ENCODE peak calls at places on chromosome 13, in ten cellular contexts. R is right cardiac atrium; Y is T-helper 17 cell; N is stimulated activated CD4-positive, alpha-beta T cell treated with anti-CD3 and anti-CD28 coated beads, Interleukin-1b, Interleukin-23, amount 100 ng/mL, for 1 hour; Z is skeletal muscle cell; M is osteocyte; B is mucosa of descending colon; A is HFFc6; O is NCI-H2029; V is midbrain. T is an unnamed sample.

GRCh38 chr13:109787135-109787954 is 962 bp upstream of the IRS2 start:
- DNase-seq in R (peak), Y (no peak), N (no peak), Z (no peak), M (no peak), B (peak), A (no peak), O (peak), V (peak), T (peak)

GRCh38 chr13:35810286-35810685 is 320.9 kb downstream of the DCLK1 start:
- DNase-seq in R (no peak), Y (no peak), N (no peak), Z (no peak), M (no peak), B (no peak), A (no peak), O (no peak), V (no peak), T (no peak)

GRCh38 chr13:114099918-114100445 is 32.4 kb downstream of the RASA3 start:
- DNase-seq in R (no peak), Y (no peak), N (no peak), Z (no peak), M (no peak), B (peak), A (no peak), O (no peak), V (no peak), T (peak)

GRCh38 chr13:112892759-112893569 is 76.0 kb upstream of the MCF2L start:
- DNase-seq in R (no peak), Y (no peak), N (no peak), Z (no peak), M (no peak), B (peak), A (no peak), O (no peak), V (no peak), T (peak)

GRCh38 chr13:38582133-38582532 is 104.7 kb upstream of the FREM2 start:
- DNase-seq in R (no peak), Y (no peak), N (no peak), Z (no peak), M (no peak), B (peak), A (peak), O (no peak), V (peak), T (no peak)

GRCh38 chr13:35771898-35772297 is 295.4 kb upstream of the MAB21L1 start:
- DNase-seq in R (no peak), Y (no peak), N (no peak), Z (peak), M (no peak), B (no peak), A (peak), O (no peak), V (no peak), T (no peak)

GRCh38 chr13:43159007-43159406 is 135.6 kb downstream of the DNAJC15 start:
- DNase-seq in R (no peak), Y (no peak), N (no peak), Z (peak), M (no peak), B (no peak), A (peak), O (no peak), V (no peak), T (no peak)

GRCh38 chr13:113952983-113953520 is 20.8 kb downstream of the C13orf46 start:
- DNase-seq in R (peak), Y (no peak), N (no peak), Z (no peak), M (no peak), B (no peak), A (no peak), O (no peak), V (no peak), T (peak)

GRCh38 chr13:64855506-64855905 is 2374.6 kb downstream of the PCDH9 start:
- DNase-seq in R (no peak), Y (no peak), N (no peak), Z (peak), M (no peak), B (no peak), A (no peak), O (no peak), V (no peak), T (no peak)

GRCh38 chr13:85408415-85408814 is 390.8 kb downstream of the SLITRK6 start:
- DNase-seq in R (no peak), Y (no peak), N (no peak), Z (no peak), M (no peak), B (no peak), A (no peak), O (no peak), V (no peak), T (no peak)

GRCh38 chr13:31725841-31726240 is 13.5 kb upstream of the RXFP2 start:
- DNase-seq in R (no peak), Y (no peak), N (no peak), Z (no peak), M (no peak), B (no peak), A (no peak), O (no peak), V (no peak), T (no peak)

GRCh38 chr13:110589991-110590390 is 25.4 kb upstream of the NAXD start:
- DNase-seq in R (no peak), Y (no peak), N (no peak), Z (no peak), M (no peak), B (no peak), A (no peak), O (no peak), V (no peak), T (no peak)

GRCh38 chr13:41004875-41005693 is 14.0 kb downstream of the ELF1 start:
- DNase-seq in R (no peak), Y (no peak), N (no peak), Z (no peak), M (no peak), B (no peak), A (no peak), O (no peak), V (no peak), T (no peak)

GRCh38 chr13:108948269-108948671 is 318.9 kb downstream of the MYO16 start:
- DNase-seq in R (no peak), Y (no peak), N (no peak), Z (no peak), M (no peak), B (no peak), A (no peak), O (peak), V (no peak), T (no peak)

GRCh38 chr13:95671597-95671996 is 5.3 kb upstream of the DNAJC3 start:
- DNase-seq in R (no peak), Y (no peak), N (no peak), Z (no peak), M (no peak), B (no peak), A (no peak), O (no peak), V (no peak), T (peak)

GRCh38 chr13:51590966-51591627 is 6.8 kb downstream of the WDFY2 start:
- DNase-seq in R (no peak), Y (no peak), N (no peak), Z (peak), M (no peak), B (no peak), A (peak), O (no peak), V (peak), T (no peak)

GRCh38 chr13:46748300-46748699 is 48.7 kb downstream of the ESD start:
- DNase-seq in R (no peak), Y (no peak), N (no peak), Z (no peak), M (no peak), B (no peak), A (no peak), O (no peak), V (no peak), T (no peak)

GRCh38 chr13:43484432-43485225 is 302.1 kb downstream of the ENOX1 start:
- DNase-seq in R (no peak), Y (no peak), N (no peak), Z (no peak), M (no peak), B (peak), A (no peak), O (no peak), V (no peak), T (no peak)

GRCh38 chr13:22487932-22488331 is 692.8 kb upstream of the SGCG start:
- DNase-seq in R (no peak), Y (no peak), N (no peak), Z (no peak), M (no peak), B (no peak), A (no peak), O (no peak), V (no peak), T (no peak)

GRCh38 chr13:32726374-32727037 is 140.3 kb downstream of the PDS5B start:
- DNase-seq in R (no peak), Y (no peak), N (no peak), Z (no peak), M (no peak), B (no peak), A (no peak), O (no peak), V (no peak), T (no peak)

GRCh38 chr13:112066624-112067004 is 335 bp upstream of the SOX1 start:
- DNase-seq in R (peak), Y (peak), N (no peak), Z (peak), M (no peak), B (peak), A (no peak), O (peak), V (peak), T (peak)

GRCh38 chr13:110546933-110547332 is 14.6 kb downstream of the RAB20 start:
- DNase-seq in R (peak), Y (no peak), N (no peak), Z (peak), M (no peak), B (peak), A (peak), O (peak), V (no peak), T (peak)

GRCh38 chr13:49560270-49561063 is 24.9 kb downstream of the RCBTB1 start:
- DNase-seq in R (peak), Y (no peak), N (no peak), Z (no peak), M (no peak), B (peak), A (no peak), O (no peak), V (no peak), T (no peak)

GRCh38 chr13:38641164-38641948 is 45.5 kb upstream of the FREM2 start:
- DNase-seq in R (no peak), Y (no peak), N (no peak), Z (no peak), M (no peak), B (no peak), A (no peak), O (no peak), V (no peak), T (no peak)

GRCh38 chr13:100306444-100306999 is 217.6 kb downstream of the PCCA start:
- DNase-seq in R (no peak), Y (no peak), N (no peak), Z (no peak), M (no peak), B (no peak), A (no peak), O (no peak), V (no peak), T (no peak)

GRCh38 chr13:34085199-34085598 is 267.2 kb downstream of the RFC3 start:
- DNase-seq in R (no peak), Y (no peak), N (no peak), Z (no peak), M (no peak), B (no peak), A (no peak), O (no peak), V (no peak), T (no peak)